ENCODE peak calls at places on chromosomes 4 and X, in seven cellular contexts. F is SK-N-SH, Z is HepG2, X is H1, S is HCT116, H is K562, M is GM12878. Q is an unnamed sample.

GRCh38 chr4:121736735-121737351 is 28.1 kb downstream of the SMIM43 start:
- DNase-seq in F (peak), Z (peak), X (no peak), S (peak), H (peak), M (no peak), Q (peak)

GRCh38 chr4:21790437-21791029 is 158.0 kb downstream of the KCNIP4 start:
- DNase-seq in F (peak), Z (no peak), X (no peak), S (peak), H (peak), M (no peak), Q (peak)

GRCh38 chr4:1490011-1490905 is 84.0 kb upstream of the NKX1-1 start:
- DNase-seq in F (peak), Z (no peak), X (no peak), S (no peak), H (no peak), M (no peak), Q (no peak)

GRCh38 chrX:150308041-150308440 is 55.1 kb upstream of the MAMLD1 start:
- DNase-seq in F (no peak), Z (no peak), X (no peak), S (no peak), H (no peak), M (no peak), Q (no peak)

GRCh38 chrX:21528076-21528475 is 130.1 kb downstream of the KLHL34 start:
- DNase-seq in F (no peak), Z (no peak), X (no peak), S (no peak), H (no peak), M (no peak), Q (no peak)

GRCh38 chr4:7745486-7745885 is 194.2 kb downstream of the AFAP1 start:
- DNase-seq in F (no peak), Z (no peak), X (no peak), S (no peak), H (no peak), M (no peak), Q (no peak)

GRCh38 chr4:109046549-109047171 is 255.8 kb downstream of the COL25A1 start:
- DNase-seq in F (no peak), Z (peak), X (no peak), S (no peak), H (peak), M (no peak), Q (no peak)

GRCh38 chrX:103254171-103254824 is 657 bp downstream of the TCEAL8 start:
- DNase-seq in F (peak), Z (peak), X (peak), S (peak), H (peak), M (peak), Q (peak)

GRCh38 chrX:41603591-41603990 is 85.2 kb upstream of the GPR34 start:
- DNase-seq in F (no peak), Z (no peak), X (no peak), S (no peak), H (no peak), M (no peak), Q (no peak)

GRCh38 chrX:18160369-18160768 is 60.3 kb downstream of the BEND2 start:
- DNase-seq in F (no peak), Z (no peak), X (no peak), S (no peak), H (no peak), M (no peak), Q (no peak)

GRCh38 chrX:45771114-45771513 is 570.4 kb upstream of the DIPK2B start:
- DNase-seq in F (no peak), Z (peak), X (no peak), S (peak), H (peak), M (no peak), Q (no peak)

GRCh38 chr4:151537726-151538125 is 128.8 kb downstream of the FHIP1A start:
- DNase-seq in F (no peak), Z (no peak), X (no peak), S (no peak), H (no peak), M (no peak), Q (no peak)

GRCh38 chrX:150377010-150377409 is 13.9 kb downstream of the MAMLD1 start:
- DNase-seq in F (no peak), Z (no peak), X (no peak), S (no peak), H (no peak), M (no peak), Q (no peak)

GRCh38 chrX:19785647-19786046 is 101.8 kb downstream of the SH3KBP1 start:
- DNase-seq in F (no peak), Z (no peak), X (no peak), S (no peak), H (no peak), M (no peak), Q (no peak)

GRCh38 chr4:87274327-87274726 is 48.4 kb downstream of the HSD17B13 start:
- DNase-seq in F (no peak), Z (no peak), X (no peak), S (no peak), H (no peak), M (no peak), Q (no peak)

GRCh38 chr4:1596393-1596792 is 87.7 kb downstream of the FAM53A start:
- DNase-seq in F (no peak), Z (no peak), X (no peak), S (no peak), H (no peak), M (no peak), Q (no peak)

GRCh38 chr4:107094976-107095375 is 58.9 kb upstream of the DKK2 start:
- DNase-seq in F (no peak), Z (no peak), X (no peak), S (no peak), H (no peak), M (no peak), Q (no peak)

GRCh38 chrX:65516756-65517155 is 17.8 kb downstream of the LAS1L start:
- DNase-seq in F (no peak), Z (no peak), X (no peak), S (no peak), H (no peak), M (no peak), Q (no peak)

GRCh38 chr4:159487284-159487747 is 384.4 kb downstream of the RAPGEF2 start:
- DNase-seq in F (peak), Z (peak), X (peak), S (peak), H (peak), M (peak), Q (peak)

GRCh38 chr4:2354127-2354526 is 64.3 kb downstream of the ZFYVE28 start:
- DNase-seq in F (peak), Z (no peak), X (no peak), S (no peak), H (peak), M (no peak), Q (peak)

GRCh38 chr4:4860381-4860802 is 927 bp downstream of the MSX1 start:
- DNase-seq in F (no peak), Z (peak), X (no peak), S (no peak), H (peak), M (no peak), Q (no peak)

GRCh38 chr4:128859887-128860774 is 50.6 kb downstream of the JADE1 start:
- DNase-seq in F (no peak), Z (no peak), X (no peak), S (no peak), H (no peak), M (no peak), Q (no peak)

GRCh38 chr4:71266090-71266794 is 72.6 kb upstream of the SLC4A4 start:
- DNase-seq in F (no peak), Z (no peak), X (no peak), S (no peak), H (no peak), M (peak), Q (no peak)

GRCh38 chr4:6386091-6386490 is 86.3 kb downstream of the PPP2R2C start:
- DNase-seq in F (no peak), Z (no peak), X (no peak), S (no peak), H (no peak), M (no peak), Q (no peak)
- TF ChIP-seq JUND in F (no peak), Z (no peak), X (no peak), S (no peak), H (no peak), M (no peak), Q (no peak)

DNA sequence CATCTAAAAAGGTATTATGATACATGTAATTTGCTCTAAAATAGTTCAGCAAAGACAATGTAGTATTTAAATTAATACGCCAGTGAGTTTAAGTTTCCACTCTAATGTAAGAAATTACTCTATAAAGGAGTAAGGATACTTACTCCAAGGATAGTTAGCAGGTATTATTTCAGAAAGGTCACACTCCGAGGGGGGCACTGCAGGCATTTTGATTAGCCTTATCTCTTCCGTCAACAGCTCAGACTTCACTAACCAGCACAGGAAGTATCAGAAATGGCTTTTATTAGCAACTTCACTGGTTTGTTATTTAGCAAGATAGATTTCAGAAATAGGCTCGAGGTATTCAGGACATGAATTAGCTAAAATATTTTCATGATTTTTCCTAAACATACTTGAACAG is 127.0 kb downstream of the COX18 start:
- DNase-seq in F (no peak), Z (no peak), X (no peak), S (no peak), H (no peak), M (no peak), Q (no peak)
- TF ChIP-seq JUND in F (no peak), Z (no peak), X (no peak), S (no peak), H (no peak), M (no peak), Q (no peak)

GRCh38 chr4:52979020-52979419 is 116.9 kb downstream of the RASL11B start:
- DNase-seq in F (no peak), Z (no peak), X (no peak), S (peak), H (no peak), M (no peak), Q (peak)

GRCh38 chr4:52983563-52984303 is 121.6 kb downstream of the RASL11B start:
- DNase-seq in F (peak), Z (peak), X (no peak), S (peak), H (peak), M (no peak), Q (peak)

GRCh38 chr4:52979821-52980590 is 117.9 kb downstream of the RASL11B start:
- DNase-seq in F (no peak), Z (no peak), X (no peak), S (no peak), H (no peak), M (no peak), Q (no peak)

GRCh38 chr4:52984469-52984868 is 122.4 kb downstream of the RASL11B start:
- DNase-seq in F (no peak), Z (no peak), X (no peak), S (no peak), H (no peak), M (no peak), Q (no peak)

DNA sequence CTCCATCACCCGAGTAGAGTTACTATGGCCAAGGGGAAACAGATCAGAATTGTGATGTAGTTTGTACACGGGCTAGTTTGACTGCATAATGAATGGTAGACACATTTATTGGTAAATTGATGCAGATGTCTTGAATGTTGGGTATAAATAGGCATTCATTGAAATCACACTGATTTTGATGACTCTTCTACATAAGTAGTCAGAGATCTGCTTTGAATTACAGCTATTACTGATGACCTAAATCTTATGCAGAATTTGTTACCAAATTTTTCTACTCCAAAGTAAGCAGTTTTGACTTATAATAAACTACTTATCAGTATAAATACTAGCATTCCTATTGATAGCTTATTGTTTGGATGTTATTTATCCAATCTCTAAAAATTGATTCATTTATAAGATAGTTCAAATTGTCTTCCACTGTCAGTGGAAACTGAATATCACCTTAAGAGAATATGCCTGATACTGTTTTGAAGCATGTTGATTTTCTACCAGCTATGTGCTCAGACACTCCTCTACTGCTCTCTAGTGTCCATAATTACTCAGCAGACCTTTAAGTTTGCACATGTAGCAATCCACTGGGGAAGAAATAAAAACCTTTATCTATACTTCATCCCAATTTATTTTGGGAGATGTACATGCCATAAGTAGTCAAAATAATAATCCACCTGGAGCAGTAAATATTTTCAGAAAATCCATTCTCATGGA is 120.3 kb downstream of the RASL11B start:
- DNase-seq in F (peak), Z (peak), X (no peak), S (peak), H (peak), M (no peak), Q (peak)
- TF ChIP-seq JUND in F (no peak), Z (no peak), X (no peak), S (no peak), H (no peak), M (no peak), Q (no peak)

DNA sequence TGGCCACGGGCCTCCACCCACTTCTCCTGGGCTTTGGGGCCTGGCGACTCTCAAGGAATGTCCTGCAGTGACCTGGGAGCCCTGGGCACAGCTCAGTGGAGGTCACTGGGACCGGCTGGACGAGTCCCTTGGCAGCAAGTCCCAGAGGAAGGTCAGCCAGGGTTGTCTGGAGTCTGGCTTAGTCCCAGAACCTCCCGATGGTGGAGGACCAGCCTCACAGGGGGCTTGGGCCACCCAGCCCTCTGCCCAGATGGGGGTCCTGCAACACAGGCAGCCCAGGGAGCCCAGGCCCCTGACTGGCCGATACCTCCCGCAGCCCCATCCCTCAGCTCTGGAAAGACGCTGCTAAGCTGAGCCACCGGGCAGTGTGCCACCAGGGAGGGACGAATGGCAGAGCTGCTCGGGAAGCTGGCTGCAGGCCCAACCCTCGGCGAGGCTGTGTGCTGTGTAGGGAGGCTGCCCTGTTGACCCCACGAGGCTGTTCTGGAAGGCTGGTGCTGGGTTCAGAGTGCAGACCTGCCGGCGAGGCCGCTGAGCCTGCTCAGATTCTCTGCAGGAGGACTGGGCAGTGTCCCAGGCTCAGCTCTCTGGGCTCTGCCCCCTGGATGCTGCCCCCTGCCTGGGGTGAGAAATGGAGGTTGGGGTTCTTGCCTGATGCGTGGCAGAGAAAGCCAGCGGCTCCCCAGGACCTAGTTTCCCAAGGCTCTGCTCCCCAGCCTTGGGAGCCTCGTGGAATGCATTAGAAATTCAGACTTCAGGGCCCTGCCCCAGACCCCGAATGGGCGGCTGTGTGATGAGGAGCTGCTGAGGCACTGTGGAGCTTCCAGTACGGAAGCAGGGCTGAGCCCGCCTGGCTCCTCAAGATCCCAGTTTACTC is 61.7 kb downstream of the ADRA2C start:
- DNase-seq in F (peak), Z (peak), X (no peak), S (no peak), H (no peak), M (no peak), Q (peak)
- TF ChIP-seq JUND in F (no peak), Z (no peak), X (no peak), S (no peak), H (no peak), M (no peak), Q (no peak)

GRCh38 chr4:11149612-11150259 is 279.0 kb downstream of the HS3ST1 start:
- DNase-seq in F (no peak), Z (no peak), X (no peak), S (no peak), H (no peak), M (no peak), Q (no peak)
- TF ChIP-seq JUND in F (no peak), Z (no peak), X (no peak), S (no peak), H (no peak), M (no peak), Q (no peak)

DNA sequence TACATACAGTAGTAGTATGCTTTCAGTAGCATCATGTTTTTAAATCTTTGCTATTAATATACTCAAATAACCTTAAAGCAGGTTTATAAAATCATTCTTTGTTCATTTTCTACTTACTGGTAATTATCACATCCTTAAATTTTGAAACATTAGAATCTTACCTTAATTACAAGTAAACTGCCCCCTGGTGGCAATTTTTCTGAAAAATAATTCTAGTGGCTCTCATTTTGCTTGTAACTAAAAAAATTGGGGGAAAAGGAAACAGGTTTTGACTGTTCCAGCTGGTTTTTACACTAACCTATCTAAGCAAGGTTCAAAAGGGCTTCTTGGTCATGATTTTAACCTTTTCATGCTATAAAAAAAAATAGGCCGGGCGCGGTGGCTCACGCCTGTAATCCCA is 18.5 kb upstream of the DCAF4L1 start:
- DNase-seq in F (peak), Z (peak), X (no peak), S (peak), H (no peak), M (no peak), Q (no peak)
- TF ChIP-seq JUND in F (no peak), Z (no peak), X (no peak), S (no peak), H (no peak), M (no peak), Q (no peak)

GRCh38 chrX:47316276-47317025 is 53.9 kb upstream of the ZNF157 start:
- DNase-seq in F (peak), Z (no peak), X (peak), S (no peak), H (no peak), M (no peak), Q (no peak)

GRCh38 chrX:47321386-47321785 is 49.0 kb upstream of the ZNF157 start:
- DNase-seq in F (no peak), Z (no peak), X (peak), S (no peak), H (peak), M (no peak), Q (no peak)

GRCh38 chrX:47327902-47328301 is 42.5 kb upstream of the ZNF157 start:
- DNase-seq in F (no peak), Z (no peak), X (no peak), S (no peak), H (no peak), M (no peak), Q (no peak)

GRCh38 chrX:47321978-47322377 is 48.4 kb upstream of the ZNF157 start:
- DNase-seq in F (no peak), Z (no peak), X (peak), S (no peak), H (no peak), M (no peak), Q (no peak)
- TF ChIP-seq JUND in F (no peak), Z (no peak), X (no peak), S (no peak), H (no peak), M (no peak), Q (no peak)

DNA sequence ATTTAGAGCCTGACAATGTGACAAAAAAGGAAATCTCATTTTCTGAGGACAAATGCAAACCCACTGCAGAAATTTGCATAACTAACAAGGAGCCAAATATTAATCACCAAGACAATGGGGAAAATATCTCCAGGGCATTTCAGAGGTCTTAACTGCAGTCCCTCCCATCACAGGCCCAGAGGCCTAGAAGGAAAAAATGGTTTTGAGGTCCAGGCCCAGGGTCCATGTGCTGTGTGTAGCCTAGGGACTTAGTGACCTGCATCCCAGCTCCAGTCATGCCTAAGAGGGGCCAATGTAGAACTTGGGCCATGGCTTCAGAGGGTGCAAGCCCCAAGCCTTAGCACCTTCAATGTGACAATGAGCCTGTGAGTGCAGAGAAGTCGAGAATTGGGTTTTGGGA is 44.2 kb downstream of the P2RY10 start:
- DNase-seq in F (no peak), Z (no peak), X (no peak), S (no peak), H (no peak), M (no peak), Q (no peak)
- TF ChIP-seq JUND in F (no peak), Z (no peak), X (no peak), S (no peak), H (no peak), M (no peak), Q (no peak)

DNA sequence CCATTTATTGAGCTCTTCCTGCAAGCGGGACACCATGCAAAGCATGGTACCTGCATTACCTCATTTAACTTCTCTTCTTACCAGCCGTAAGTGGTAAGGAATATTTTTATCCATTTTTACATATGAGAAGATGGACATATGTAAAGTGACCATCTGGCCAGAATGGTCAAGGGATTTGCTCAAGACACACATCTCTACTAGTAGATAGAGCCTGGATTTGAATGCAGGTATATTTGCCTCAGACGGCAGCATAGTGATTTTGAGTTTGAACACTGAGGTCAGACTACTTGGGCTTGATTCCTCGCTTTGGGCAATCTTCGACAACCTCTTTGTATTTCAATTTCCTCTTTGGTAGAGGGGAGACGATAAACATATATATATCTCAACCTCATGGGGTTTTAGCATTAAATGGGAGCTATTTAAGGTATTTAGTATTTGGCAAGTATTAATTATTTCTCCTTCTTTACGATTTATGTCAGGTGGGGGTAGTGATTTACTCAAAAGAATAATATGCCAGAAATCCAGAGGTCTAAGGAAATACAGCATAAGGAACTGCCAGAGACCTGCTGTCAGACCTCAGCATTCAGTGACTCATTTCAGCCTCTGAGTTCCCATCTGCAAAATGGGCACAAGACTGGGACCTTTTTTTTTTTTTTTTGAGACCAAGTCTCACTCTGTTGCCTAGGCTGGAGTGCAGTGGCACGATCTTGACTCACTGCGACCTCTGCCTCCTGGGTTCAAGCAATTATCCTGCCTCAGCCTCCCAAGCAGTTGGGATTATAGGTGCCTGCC is 34.6 kb upstream of the CHRNA9 start:
- DNase-seq in F (no peak), Z (no peak), X (no peak), S (no peak), H (no peak), M (no peak), Q (no peak)
- TF ChIP-seq JUND in F (no peak), Z (no peak), X (no peak), S (no peak), H (no peak), M (no peak), Q (no peak)

Q was measured in T47D.